ENCODE peak calls at places on chromosome 12, in eight cellular contexts. One of them, this sample, is unnamed. For H3K9me3, the result is how much of the 10 kb centered on the place peaks cover.

GRCh38 chr12:15404485-15404884 is 82.2 kb downstream of the PTPRO start:
- DNase-seq in PC-9: no peak
- DNase-seq in tibial artery: no peak
- DNase-seq in lower lobe of right lung: no peak
- DNase-seq in neural progenitor cell: no peak
- DNase-seq in H1: no peak
- DNase-seq in cardiac muscle cell: no peak
- DNase-seq in MM.1S: no peak
- DNase-seq in this sample: no peak

GRCh38 chr12:112868459-112869041 is 38.2 kb upstream of the OAS1 start:
- DNase-seq in tibial artery: no peak
- DNase-seq in MM.1S: peak
- DNase-seq in neural progenitor cell: peak
- DNase-seq in PC-9: no peak
- DNase-seq in cardiac muscle cell: peak
- DNase-seq in lower lobe of right lung: no peak
- DNase-seq in H1: no peak
- DNase-seq in this sample: no peak

GRCh38 chr12:42162940-42163339 is 18.3 kb upstream of the GXYLT1 start:
- DNase-seq in tibial artery: no peak
- DNase-seq in PC-9: no peak
- DNase-seq in MM.1S: no peak
- DNase-seq in H1: no peak
- DNase-seq in neural progenitor cell: no peak
- DNase-seq in lower lobe of right lung: no peak
- DNase-seq in cardiac muscle cell: no peak
- DNase-seq in this sample: no peak

GRCh38 chr12:78421011-78421410 is 443.6 kb upstream of the SYT1 start:
- DNase-seq in PC-9: no peak
- DNase-seq in tibial artery: no peak
- DNase-seq in lower lobe of right lung: no peak
- DNase-seq in neural progenitor cell: no peak
- DNase-seq in cardiac muscle cell: no peak
- DNase-seq in H1: no peak
- DNase-seq in MM.1S: no peak
- DNase-seq in this sample: no peak

GRCh38 chr12:115354007-115354452 is 670.1 kb upstream of the TBX3 start:
- DNase-seq in MM.1S: no peak
- DNase-seq in lower lobe of right lung: no peak
- DNase-seq in PC-9: peak
- DNase-seq in neural progenitor cell: no peak
- DNase-seq in H1: no peak
- DNase-seq in tibial artery: peak
- DNase-seq in cardiac muscle cell: no peak
- DNase-seq in this sample: peak

GRCh38 chr12:72139411-72139810 is 132.8 kb upstream of the TRHDE start:
- DNase-seq in MM.1S: no peak
- DNase-seq in PC-9: no peak
- DNase-seq in lower lobe of right lung: no peak
- DNase-seq in tibial artery: no peak
- DNase-seq in H1: no peak
- DNase-seq in cardiac muscle cell: no peak
- DNase-seq in neural progenitor cell: no peak
- DNase-seq in this sample: no peak

GRCh38 chr12:70049596-70050360 is 193.5 kb upstream of the CNOT2 start:
- DNase-seq in MM.1S: peak
- DNase-seq in lower lobe of right lung: no peak
- DNase-seq in PC-9: peak
- DNase-seq in cardiac muscle cell: no peak
- DNase-seq in tibial artery: no peak
- DNase-seq in neural progenitor cell: no peak
- DNase-seq in H1: no peak
- DNase-seq in this sample: no peak

GRCh38 chr12:112261559-112261958 is 120.7 kb downstream of the HECTD4 start:
- DNase-seq in tibial artery: no peak
- DNase-seq in cardiac muscle cell: no peak
- DNase-seq in H1: no peak
- DNase-seq in neural progenitor cell: peak
- DNase-seq in MM.1S: no peak
- DNase-seq in PC-9: no peak
- DNase-seq in lower lobe of right lung: no peak
- DNase-seq in this sample: no peak

GRCh38 chr12:11654338-11654737 is 4.9 kb downstream of the ETV6 start:
- DNase-seq in neural progenitor cell: no peak
- DNase-seq in PC-9: no peak
- DNase-seq in H1: no peak
- DNase-seq in MM.1S: no peak
- DNase-seq in tibial artery: no peak
- DNase-seq in lower lobe of right lung: no peak
- DNase-seq in cardiac muscle cell: no peak
- DNase-seq in this sample: no peak

GRCh38 chr12:120529641-120530314 is 820 bp upstream of the COQ5 start:
- DNase-seq in lower lobe of right lung: no peak
- DNase-seq in neural progenitor cell: peak
- DNase-seq in tibial artery: no peak
- DNase-seq in cardiac muscle cell: peak
- DNase-seq in MM.1S: peak
- DNase-seq in H1: no peak
- DNase-seq in PC-9: peak
- DNase-seq in this sample: no peak

GRCh38 chr12:52879394-52880351 is 25.2 kb downstream of the KRT8 start:
- DNase-seq in tibial artery: peak
- DNase-seq in cardiac muscle cell: peak
- DNase-seq in PC-9: peak
- DNase-seq in H1: no peak
- DNase-seq in neural progenitor cell: peak
- DNase-seq in lower lobe of right lung: peak
- DNase-seq in MM.1S: peak
- DNase-seq in this sample: no peak

GRCh38 chr12:101619868-101620761 is 25.3 kb downstream of the MYBPC1 start:
- DNase-seq in tibial artery: peak
- DNase-seq in cardiac muscle cell: no peak
- DNase-seq in PC-9: no peak
- DNase-seq in neural progenitor cell: no peak
- DNase-seq in H1: no peak
- DNase-seq in lower lobe of right lung: no peak
- DNase-seq in MM.1S: no peak
- DNase-seq in this sample: no peak

GRCh38 chr12:76878045-76878898 is 547 bp downstream of the CSRP2 start:
- DNase-seq in H1: no peak
- DNase-seq in MM.1S: peak
- DNase-seq in tibial artery: no peak
- DNase-seq in neural progenitor cell: peak
- DNase-seq in PC-9: no peak
- DNase-seq in cardiac muscle cell: peak
- DNase-seq in lower lobe of right lung: peak
- DNase-seq in this sample: no peak

GRCh38 chr12:79262938-79263337 is 398.4 kb downstream of the SYT1 start:
- DNase-seq in lower lobe of right lung: no peak
- DNase-seq in PC-9: no peak
- DNase-seq in MM.1S: no peak
- DNase-seq in cardiac muscle cell: no peak
- DNase-seq in tibial artery: no peak
- DNase-seq in neural progenitor cell: peak
- DNase-seq in H1: no peak
- DNase-seq in this sample: no peak

GRCh38 chr12:44154128-44154527 is 318.2 kb downstream of the TMEM117 start:
- DNase-seq in neural progenitor cell: no peak
- DNase-seq in tibial artery: no peak
- DNase-seq in PC-9: no peak
- DNase-seq in lower lobe of right lung: no peak
- DNase-seq in MM.1S: no peak
- DNase-seq in cardiac muscle cell: peak
- DNase-seq in H1: no peak
- DNase-seq in this sample: peak

GRCh38 chr12:9064201-9064814 is 51.4 kb downstream of the A2M start:
- DNase-seq in neural progenitor cell: peak
- DNase-seq in cardiac muscle cell: peak
- DNase-seq in tibial artery: peak
- DNase-seq in lower lobe of right lung: peak
- DNase-seq in PC-9: peak
- DNase-seq in MM.1S: peak
- DNase-seq in H1: peak
- DNase-seq in this sample: no peak

GRCh38 chr12:81617915-81618314 is 141.2 kb downstream of the PPFIA2 start:
- DNase-seq in lower lobe of right lung: no peak
- DNase-seq in MM.1S: no peak
- DNase-seq in cardiac muscle cell: peak
- DNase-seq in neural progenitor cell: no peak
- DNase-seq in tibial artery: no peak
- DNase-seq in PC-9: no peak
- DNase-seq in H1: no peak
- DNase-seq in this sample: no peak

GRCh38 chr12:127006972-127007371 is 1260.0 kb upstream of the TMEM132C start:
- DNase-seq in neural progenitor cell: no peak
- DNase-seq in MM.1S: no peak
- DNase-seq in cardiac muscle cell: no peak
- DNase-seq in tibial artery: no peak
- DNase-seq in PC-9: no peak
- DNase-seq in lower lobe of right lung: no peak
- DNase-seq in H1: no peak
- DNase-seq in this sample: no peak

GRCh38 chr12:102300824-102301461 is 103.3 kb upstream of the PMCH start:
- DNase-seq in lower lobe of right lung: no peak
- DNase-seq in MM.1S: peak
- DNase-seq in PC-9: peak
- DNase-seq in tibial artery: no peak
- DNase-seq in cardiac muscle cell: peak
- DNase-seq in H1: no peak
- DNase-seq in neural progenitor cell: peak
- DNase-seq in this sample: no peak

GRCh38 chr12:27982951-27983350 is 10.4 kb upstream of the PTHLH start:
- DNase-seq in lower lobe of right lung: no peak
- DNase-seq in neural progenitor cell: no peak
- DNase-seq in MM.1S: no peak
- DNase-seq in H1: no peak
- DNase-seq in cardiac muscle cell: no peak
- DNase-seq in tibial artery: no peak
- DNase-seq in PC-9: no peak
- DNase-seq in this sample: no peak

GRCh38 chr12:27981874-27982273 is 9.3 kb upstream of the PTHLH start:
- DNase-seq in neural progenitor cell: no peak
- DNase-seq in lower lobe of right lung: no peak
- DNase-seq in MM.1S: no peak
- DNase-seq in cardiac muscle cell: no peak
- DNase-seq in tibial artery: no peak
- DNase-seq in H1: no peak
- DNase-seq in PC-9: peak
- DNase-seq in this sample: no peak

GRCh38 chr12:27987311-27987710 is 14.8 kb upstream of the PTHLH start:
- DNase-seq in H1: no peak
- DNase-seq in neural progenitor cell: no peak
- DNase-seq in cardiac muscle cell: no peak
- DNase-seq in PC-9: no peak
- DNase-seq in lower lobe of right lung: no peak
- DNase-seq in tibial artery: no peak
- DNase-seq in MM.1S: no peak
- DNase-seq in this sample: no peak

GRCh38 chr12:27982380-27982779 is 9.8 kb upstream of the PTHLH start:
- DNase-seq in tibial artery: no peak
- DNase-seq in MM.1S: no peak
- DNase-seq in PC-9: no peak
- DNase-seq in lower lobe of right lung: no peak
- DNase-seq in neural progenitor cell: no peak
- DNase-seq in H1: no peak
- DNase-seq in cardiac muscle cell: no peak
- DNase-seq in this sample: no peak

DNA sequence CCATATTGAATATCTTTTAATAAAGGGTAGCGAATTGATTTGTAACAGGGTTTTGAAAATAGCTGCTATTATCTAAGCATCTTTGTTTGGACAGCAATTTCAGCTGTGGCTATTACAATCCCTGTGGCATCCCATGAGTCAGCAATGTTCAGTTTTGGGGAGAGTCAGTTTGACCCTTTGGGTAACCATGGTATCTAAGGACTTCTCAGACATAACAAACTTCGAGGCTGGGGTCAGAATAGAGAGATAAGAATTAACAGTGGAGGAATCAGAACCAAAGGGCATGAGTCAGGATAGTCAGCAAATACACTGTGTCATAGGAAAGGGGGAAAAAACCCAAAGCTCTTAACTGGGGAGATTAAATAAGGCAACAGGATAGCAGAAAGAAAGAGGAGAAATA is 11.7 kb upstream of the PTHLH start:
- DNase-seq in tibial artery: no peak
- DNase-seq in H1: no peak
- DNase-seq in MM.1S: no peak
- DNase-seq in PC-9: peak
- DNase-seq in lower lobe of right lung: no peak
- DNase-seq in cardiac muscle cell: no peak
- DNase-seq in neural progenitor cell: no peak
- DNase-seq in this sample: no peak
- H3K27ac ChIP-seq in tibial artery: no peak
- H3K27ac ChIP-seq in H1: no peak
- H3K27ac ChIP-seq in MM.1S: no peak
- H3K27ac ChIP-seq in PC-9: no peak
- H3K27ac ChIP-seq in lower lobe of right lung: no peak
- H3K27ac ChIP-seq in cardiac muscle cell: no peak
- H3K27ac ChIP-seq in neural progenitor cell: no peak
- H3K27ac ChIP-seq in this sample: no peak

DNA sequence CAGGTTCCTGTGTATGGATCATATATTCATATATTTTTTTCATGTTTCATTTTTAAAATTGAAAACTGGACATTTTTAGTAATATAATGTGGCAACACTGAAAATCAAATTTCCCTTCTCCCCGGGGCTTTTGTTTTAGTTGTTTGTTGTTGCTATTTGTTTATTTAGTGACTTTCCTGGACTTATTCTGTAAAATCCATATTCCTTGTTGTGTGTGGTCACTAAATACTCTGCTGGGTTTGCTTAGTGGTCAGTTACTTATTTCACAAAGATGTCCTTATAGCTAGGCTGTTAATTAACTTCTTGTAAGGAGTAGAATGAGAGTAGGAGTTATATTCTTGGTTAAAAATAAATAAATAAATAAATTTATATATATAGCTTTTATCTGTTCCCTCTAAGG is 121.6 kb upstream of the MED13L start:
- DNase-seq in H1: no peak
- DNase-seq in tibial artery: no peak
- DNase-seq in neural progenitor cell: no peak
- DNase-seq in cardiac muscle cell: no peak
- DNase-seq in lower lobe of right lung: no peak
- DNase-seq in MM.1S: no peak
- DNase-seq in PC-9: no peak
- DNase-seq in this sample: no peak
- H3K9me3 ChIP-seq in H1: under half
- H3K9me3 ChIP-seq in tibial artery: under half
- H3K9me3 ChIP-seq in neural progenitor cell: under half
- H3K9me3 ChIP-seq in cardiac muscle cell: under half
- H3K9me3 ChIP-seq in lower lobe of right lung: under half
- H3K9me3 ChIP-seq in MM.1S: under half
- H3K9me3 ChIP-seq in PC-9: under half
- H3K9me3 ChIP-seq in this sample: under half

GRCh38 chr12:10136637-10137205 is 6.7 kb upstream of the CLEC7A start:
- DNase-seq in neural progenitor cell: no peak
- DNase-seq in lower lobe of right lung: no peak
- DNase-seq in MM.1S: no peak
- DNase-seq in cardiac muscle cell: no peak
- DNase-seq in PC-9: no peak
- DNase-seq in H1: no peak
- DNase-seq in tibial artery: no peak
- DNase-seq in this sample: no peak
- TF ChIP-seq CTCF in neural progenitor cell: no peak
- TF ChIP-seq CTCF in lower lobe of right lung: no peak
- TF ChIP-seq CTCF in MM.1S: no peak
- TF ChIP-seq CTCF in cardiac muscle cell: no peak
- TF ChIP-seq CTCF in PC-9: no peak
- TF ChIP-seq CTCF in H1: no peak
- TF ChIP-seq CTCF in tibial artery: no peak
- TF ChIP-seq CTCF in this sample: no peak

GRCh38 chr12:4826909-4827308 is 82.8 kb upstream of the KCNA1 start:
- DNase-seq in H1: no peak
- DNase-seq in lower lobe of right lung: no peak
- DNase-seq in neural progenitor cell: no peak
- DNase-seq in PC-9: no peak
- DNase-seq in MM.1S: no peak
- DNase-seq in tibial artery: no peak
- DNase-seq in cardiac muscle cell: no peak
- DNase-seq in this sample: no peak
- H3K27ac ChIP-seq in H1: no peak
- H3K27ac ChIP-seq in lower lobe of right lung: no peak
- H3K27ac ChIP-seq in neural progenitor cell: no peak
- H3K27ac ChIP-seq in PC-9: no peak
- H3K27ac ChIP-seq in MM.1S: no peak
- H3K27ac ChIP-seq in tibial artery: no peak
- H3K27ac ChIP-seq in cardiac muscle cell: no peak
- H3K27ac ChIP-seq in this sample: no peak

This sample was measured in AG04450.